ENCODE peak calls at places on chromosomes 12 and 14, in nine cellular contexts. T is GM04503, F is fibroblast of the aortic adventitia, G is NCI-H446 treated with DMSO at 0.1 percent for 48 hours, U is NB4, Q is G401, W is WTC11, X is globus pallidus, I is right lobe of liver. O is an unnamed sample.

GRCh38 chr12:108690799-108691153 is 40.5 kb downstream of the CORO1C start:
- DNase-seq in T (no peak), F (no peak), G (no peak), U (no peak), Q (no peak), W (no peak), X (no peak), I (no peak), O (no peak)

GRCh38 chr12:67367843-67368242 is 98.7 kb downstream of the CAND1 start:
- DNase-seq in T (no peak), F (no peak), G (no peak), U (no peak), Q (no peak), W (no peak), X (no peak), I (no peak), O (no peak)

GRCh38 chr14:80211143-80212024 is at the start of gene DIO2:
- DNase-seq in T (peak), F (peak), G (no peak), U (no peak), Q (peak), W (no peak), X (peak), I (no peak), O (no peak)

GRCh38 chr12:124466200-124467128 is 100.9 kb downstream of the NCOR2 start:
- DNase-seq in T (no peak), F (no peak), G (no peak), U (peak), Q (no peak), W (no peak), X (no peak), I (peak), O (peak)

GRCh38 chr14:101480747-101481530 is 80.4 kb upstream of the DIO3 start:
- DNase-seq in T (no peak), F (peak), G (no peak), U (no peak), Q (no peak), W (no peak), X (no peak), I (peak), O (peak)

GRCh38 chr14:105867961-105868599 is 341.7 kb downstream of the TMEM121 start:
- DNase-seq in T (no peak), F (no peak), G (no peak), U (no peak), Q (no peak), W (peak), X (no peak), I (peak), O (peak)

GRCh38 chr12:52615208-52615868 is 3.0 kb downstream of the KRT73 start:
- DNase-seq in T (no peak), F (no peak), G (no peak), U (peak), Q (no peak), W (no peak), X (no peak), I (no peak), O (no peak)

GRCh38 chr14:54197369-54197768 is 199.4 kb upstream of the CDKN3 start:
- DNase-seq in T (no peak), F (no peak), G (no peak), U (no peak), Q (no peak), W (no peak), X (no peak), I (no peak), O (no peak)

GRCh38 chr12:89575405-89575804 is 49.6 kb upstream of the POC1B start:
- DNase-seq in T (no peak), F (no peak), G (no peak), U (no peak), Q (no peak), W (no peak), X (no peak), I (no peak), O (no peak)

GRCh38 chr14:39396448-39396847 is 35.8 kb downstream of the FBXO33 start:
- DNase-seq in T (no peak), F (peak), G (no peak), U (peak), Q (no peak), W (no peak), X (no peak), I (no peak), O (no peak)

GRCh38 chr14:20516921-20517320 is 11.6 kb downstream of the RNASE10 start:
- DNase-seq in T (no peak), F (peak), G (no peak), U (no peak), Q (no peak), W (no peak), X (no peak), I (no peak), O (no peak)

GRCh38 chr12:52203126-52203921 is 11.5 kb upstream of the KRT80 start:
- DNase-seq in T (peak), F (peak), G (no peak), U (peak), Q (no peak), W (peak), X (peak), I (peak), O (peak)

GRCh38 chr14:29217813-29218450 is 451.3 kb downstream of the FOXG1 start:
- DNase-seq in T (no peak), F (no peak), G (peak), U (no peak), Q (no peak), W (no peak), X (no peak), I (no peak), O (no peak)

GRCh38 chr12:118292836-118293235 is 79.9 kb downstream of the TAOK3 start:
- DNase-seq in T (no peak), F (no peak), G (no peak), U (no peak), Q (no peak), W (no peak), X (no peak), I (no peak), O (no peak)

GRCh38 chr12:4918950-4919660 is 9.4 kb downstream of the KCNA1 start:
- DNase-seq in T (no peak), F (peak), G (no peak), U (no peak), Q (peak), W (no peak), X (no peak), I (no peak), O (no peak)

GRCh38 chr14:92710001-92710341 is 38.5 kb downstream of the LGMN start:
- DNase-seq in T (no peak), F (no peak), G (no peak), U (no peak), Q (no peak), W (no peak), X (no peak), I (no peak), O (no peak)

GRCh38 chr14:49970474-49971147 is 77.7 kb downstream of the ARF6 start:
- DNase-seq in T (no peak), F (peak), G (no peak), U (no peak), Q (no peak), W (no peak), X (no peak), I (no peak), O (no peak)

GRCh38 chr12:108563135-108563803 is 873 bp downstream of the ISCU start:
- DNase-seq in T (peak), F (peak), G (peak), U (peak), Q (peak), W (peak), X (peak), I (peak), O (peak)

GRCh38 chr12:104057771-104058197 is 6.5 kb upstream of the HCFC2 start:
- DNase-seq in T (no peak), F (peak), G (no peak), U (peak), Q (peak), W (no peak), X (no peak), I (no peak), O (no peak)

GRCh38 chr12:114611145-114612018 is 72.6 kb downstream of the TBX3 start:
- DNase-seq in T (no peak), F (no peak), G (no peak), U (no peak), Q (no peak), W (no peak), X (no peak), I (peak), O (no peak)

GRCh38 chr14:60485600-60486251 is at the start of gene C14orf39:
- DNase-seq in T (no peak), F (peak), G (no peak), U (peak), Q (no peak), W (peak), X (no peak), I (no peak), O (no peak)

GRCh38 chr14:58414845-58415244 is 12.5 kb downstream of the TIMM9 start:
- DNase-seq in T (no peak), F (peak), G (no peak), U (no peak), Q (no peak), W (no peak), X (no peak), I (no peak), O (no peak)